ENCODE peak calls at places on chromosomes 11 and 22, in five cellular contexts. O is activated T-helper 9 cell treated with anti-CD3 and anti-CD28 coated beads, Interleukin-2, amount 50 U/mL, for 16 hours; X is cardiac septum; I is activated T-cell treated with anti-CD3 and anti-CD28 coated beads, Interleukin-2, amount 50 U/mL, for 72 hours; L is fibroblast of gingiva. C is an unnamed sample.
A peak's percentile ranks its signal among the peaks of the same experiment; 100 is the strongest.

GRCh38 chr11:85590848-85591483 is 36.2 kb downstream of the DLG2 start:
- DNase-seq in X (no peak), I (no peak), O (no peak), L (peak; percentile 45), C (no peak)

GRCh38 chr22:28917747-28918543 is 34.6 kb downstream of the ZNRF3 start:
- DNase-seq in X (no peak), I (no peak), L (no peak), O (no peak), C (no peak)

GRCh38 chr11:133228406-133229330 is 303.6 kb downstream of the OPCML start:
- DNase-seq in O (no peak), I (no peak), L (no peak), X (no peak), C (no peak)

GRCh38 chr11:19365743-19366410 is 125.1 kb upstream of the E2F8 start:
- DNase-seq in X (no peak), I (no peak), L (no peak), O (no peak), C (no peak)

GRCh38 chr11:77040401-77040777 is 6.2 kb downstream of the B3GNT6 start:
- DNase-seq in O (no peak), I (no peak), L (no peak), X (no peak), C (no peak)

GRCh38 chr11:75656044-75656726 is 12.7 kb downstream of the MAP6 start:
- DNase-seq in L (no peak), I (no peak), O (no peak), X (no peak), C (no peak)

GRCh38 chr11:62560566-62561103 is 13.1 kb downstream of the EEF1G start:
- DNase-seq in L (peak; percentile 98), X (peak; percentile 91), O (peak; percentile 73), I (peak; percentile 75), C (peak; percentile 86)

GRCh38 chr11:62649486-62649885 is 3.1 kb upstream of the GANAB start:
- DNase-seq in L (no peak), O (no peak), I (no peak), X (no peak), C (no peak)

GRCh38 chr11:70597006-70597555 is 198.8 kb downstream of the CTTN start:
- DNase-seq in L (no peak), X (no peak), O (no peak), I (no peak), C (no peak)

GRCh38 chr11:78100276-78101040 is 20.8 kb upstream of the NDUFC2 start:
- DNase-seq in O (no peak), X (no peak), I (no peak), L (no peak), C (no peak)

GRCh38 chr11:20909995-20910726 is 240.8 kb downstream of the NELL1 start:
- DNase-seq in L (no peak), X (no peak), I (no peak), O (no peak), C (no peak)

GRCh38 chr22:41217553-41218157 is 12.5 kb downstream of the L3MBTL2 start:
- DNase-seq in X (peak; percentile 81), O (no peak), L (peak; percentile 89), I (peak; percentile 59), C (peak; percentile 65)

GRCh38 chr11:126403039-126403438 is 47.6 kb downstream of the ST3GAL4 start:
- DNase-seq in X (no peak), O (no peak), L (no peak), I (no peak), C (no peak)

GRCh38 chr11:23540101-23540561 is 679.9 kb upstream of the CCDC179 start:
- DNase-seq in O (no peak), X (no peak), I (peak; percentile 5), L (no peak), C (peak; percentile 8)

GRCh38 chr11:77147668-77148321 is 19.7 kb downstream of the MYO7A start:
- DNase-seq in L (no peak), O (no peak), X (no peak), I (peak; percentile 52), C (peak; percentile 74)

GRCh38 chr11:62922653-62923371 is 1.6 kb upstream of the CHRM1 start:
- DNase-seq in L (no peak), X (peak; percentile 74), I (peak; percentile 69), O (peak; percentile 10), C (peak; percentile 84)

GRCh38 chr11:12502041-12502440 is 124.7 kb downstream of the PARVA start:
- DNase-seq in O (no peak), X (no peak), I (no peak), L (peak; percentile 24), C (no peak)

GRCh38 chr11:1766719-1767398 is 3.1 kb upstream of the CTSD start:
- DNase-seq in X (no peak), I (no peak), O (no peak), L (no peak), C (peak; percentile 1)

C was measured in activated CD8-positive, alpha-beta T cell treated with anti-CD3 and anti-CD28 coated beads for 36 hours.